ENCODE peak calls at places on chromosomes 4 and X, in six cellular contexts. N is IMR-90, G is HepG2, V is HCT116, E is astrocyte, C is neural progenitor cell. U is an unnamed sample.

GRCh38 chr4:1463927-1464540 is 57.8 kb upstream of the NKX1-1 start:
- DNase-seq in N (no peak), C (no peak), E (no peak), V (no peak), G (no peak), U (no peak)

GRCh38 chr4:13989496-13989895 is 362.0 kb upstream of the BOD1L1 start:
- DNase-seq in G (no peak), N (no peak), C (no peak), V (no peak), E (peak; percentile 45), U (peak; percentile 26)

GRCh38 chr4:23934915-23935314 is 45.1 kb upstream of the PPARGC1A start:
- DNase-seq in N (peak; percentile 87), V (no peak), C (no peak), E (peak; percentile 91), G (no peak), U (no peak)

GRCh38 chrX:76148011-76148665 is 24.7 kb upstream of the PBDC1 start:
- DNase-seq in V (no peak), N (peak; percentile 25), C (no peak), G (peak; percentile 1), E (peak; percentile 39), U (no peak)

GRCh38 chr4:139014391-139015268 is 951 bp upstream of the NOCT start:
- DNase-seq in G (peak; percentile 64), N (peak; percentile 94), C (no peak), E (peak; percentile 97), V (peak; percentile 85), U (peak; percentile 90)

GRCh38 chrX:36357855-36358254 is 438.3 kb downstream of the CFAP47 start:
- DNase-seq in G (no peak), N (no peak), V (no peak), E (no peak), C (no peak), U (no peak)

GRCh38 chr4:69617083-69617694 is 22.3 kb downstream of the UGT2A2 start:
- DNase-seq in G (peak; percentile 40), C (peak; percentile 65), V (peak; percentile 47), E (peak; percentile 38), N (peak; percentile 12), U (peak; percentile 0)

GRCh38 chr4:110898290-110898689 is 275.4 kb upstream of the PITX2 start:
- DNase-seq in V (no peak), G (no peak), N (no peak), C (no peak), E (no peak), U (no peak)

GRCh38 chr4:39335566-39335965 is 30.6 kb downstream of the RFC1 start:
- DNase-seq in E (no peak), N (no peak), C (no peak), V (no peak), G (no peak), U (no peak)

GRCh38 chrX:35251229-35251628 is 308.6 kb downstream of the FAM47B start:
- DNase-seq in N (no peak), C (no peak), G (no peak), V (no peak), E (no peak), U (no peak)

GRCh38 chrX:7068939-7069367 is 78.6 kb upstream of the STS start:
- DNase-seq in V (no peak), C (peak; percentile 18), G (no peak), E (no peak), N (no peak), U (no peak)

GRCh38 chrX:30060718-30061117 is 154.6 kb upstream of the MAGEB2 start:
- DNase-seq in G (no peak), N (peak; percentile 21), C (peak; percentile 37), V (peak; percentile 6), E (no peak), U (no peak)

GRCh38 chrX:136907626-136908025 is 27.1 kb upstream of the RBMX start:
- DNase-seq in G (no peak), C (no peak), N (no peak), V (no peak), E (no peak), U (no peak)

GRCh38 chrX:83759872-83760271 is 101.1 kb upstream of the CYLC1 start:
- DNase-seq in V (no peak), E (no peak), G (peak; percentile 6), N (peak; percentile 9), C (peak; percentile 57), U (no peak)

GRCh38 chr4:114615435-114615834 is 16.8 kb downstream of the UGT8 start:
- DNase-seq in N (no peak), E (no peak), G (peak; percentile 6), V (no peak), C (no peak), U (no peak)

GRCh38 chrX:127459784-127460183 is 592.4 kb downstream of the ACTRT1 start:
- DNase-seq in E (no peak), G (no peak), C (peak; percentile 10), V (no peak), N (no peak), U (no peak)

GRCh38 chr4:147768113-147768512 is 36.2 kb downstream of the ARHGAP10 start:
- DNase-seq in E (peak; percentile 92), G (no peak), V (no peak), C (no peak), N (peak; percentile 87), U (no peak)

DNA sequence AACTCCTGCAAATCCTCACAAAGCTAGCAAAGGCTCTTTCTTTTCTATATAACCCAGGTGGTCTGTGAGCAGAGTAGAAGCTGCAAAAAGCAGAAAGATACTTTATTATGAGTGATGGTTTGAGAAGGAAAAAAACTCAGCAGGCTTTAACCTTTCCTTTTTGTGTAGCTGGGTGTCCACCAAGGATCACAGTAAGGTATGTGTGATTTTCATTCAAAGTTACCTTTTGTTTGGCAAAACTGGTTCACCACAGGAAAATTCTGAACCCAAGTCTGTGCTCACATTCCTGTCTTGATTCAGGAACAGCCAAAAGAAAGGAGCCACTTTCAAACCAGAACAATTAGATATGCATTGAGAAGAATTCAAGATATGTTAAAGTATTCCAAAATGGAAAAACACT is 35.7 kb downstream of the FRAS1 start:
- DNase-seq in E (no peak), G (no peak), C (peak; percentile 56), V (no peak), N (no peak), U (no peak)
- H3K9ac ChIP-seq in E (no peak overlapping the region), G (no peak overlapping the region), C (no peak overlapping the region), V (no peak overlapping the region), N (no peak overlapping the region), U (no peak overlapping the region)

GRCh38 chr4:26907731-26908599 is 47.3 kb downstream of the STIM2 start:
- DNase-seq in N (no peak), G (no peak), C (no peak), V (no peak), E (no peak), U (no peak)
- H4K20me1 ChIP-seq in N (no peaks in the 10 kb centered on the region), G (no peaks in the 10 kb centered on the region), C (peaks cover 4% of the 10 kb centered on the region), V (no peaks in the 10 kb centered on the region), E (peaks cover 24% of the 10 kb centered on the region), U (no peaks in the 10 kb centered on the region)

GRCh38 chr4:165079476-165079875 is 25.8 kb downstream of the TRIM75 start:
- DNase-seq in E (peak; percentile 28), C (no peak), V (no peak), N (peak; percentile 44), G (no peak), U (no peak)
- H3K27ac ChIP-seq in E (no peak overlapping the region), C (no peak overlapping the region), V (no peak overlapping the region), N (no peak overlapping the region), G (no peak overlapping the region), U (no peak overlapping the region)

GRCh38 chrX:96685205-96686099 is 810 bp downstream of the DIAPH2 start:
- DNase-seq in V (no peak), C (peak; percentile 30), N (peak; percentile 55), G (peak; percentile 7), E (peak; percentile 41), U (no peak)
- H3K9ac ChIP-seq in V (peak overlapping the region; percentile 68), C (no peak overlapping the region), N (peak overlapping the region; percentile 88), G (peak overlapping the region; percentile 63), E (peak overlapping the region; percentile 92), U (peak overlapping the region; percentile 79)

DNA sequence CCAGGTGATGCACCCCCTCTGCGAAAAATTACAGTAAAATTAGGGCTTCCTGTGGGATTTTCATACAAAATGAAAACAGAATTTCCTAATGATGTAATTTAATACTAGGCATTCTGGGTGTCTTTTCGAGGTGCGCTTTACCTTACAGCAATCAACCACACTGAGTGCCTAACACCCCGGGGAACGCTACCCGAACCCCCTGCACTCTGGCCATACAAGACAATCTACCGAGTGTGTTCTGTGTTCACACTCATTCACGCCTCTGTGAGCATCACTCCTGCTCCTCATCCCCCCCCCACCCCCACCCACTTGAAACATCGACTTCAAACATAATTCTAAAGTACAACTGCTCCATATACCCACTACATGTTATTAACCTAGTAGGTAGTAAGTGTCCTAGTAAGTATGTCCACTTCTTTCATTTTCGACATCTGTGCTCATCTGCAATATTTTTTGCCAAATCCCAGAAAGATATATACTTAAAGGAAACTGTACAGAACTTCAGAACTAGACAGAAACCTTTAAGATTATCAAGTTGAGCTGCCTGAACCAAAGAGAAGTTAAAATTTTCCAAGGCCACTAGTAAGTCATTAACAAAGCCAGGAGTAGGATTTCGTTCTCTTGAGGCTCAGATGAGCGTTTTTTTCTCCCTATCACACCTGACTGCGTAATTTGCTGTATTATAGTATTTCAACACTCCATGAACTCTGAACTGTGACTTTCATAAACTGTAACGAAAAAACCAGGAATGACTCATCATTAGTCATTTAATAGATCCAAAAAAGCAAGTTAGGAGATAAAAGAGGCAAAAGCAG is 79.9 kb downstream of the FAT1 start:
- DNase-seq in V (no peak), G (peak; percentile 94), N (peak; percentile 89), C (no peak), E (peak; percentile 68), U (no peak)
- H4K20me1 ChIP-seq in V (peaks cover 74% of the 10 kb centered on the region), G (no peaks in the 10 kb centered on the region), N (peaks cover 72% of the 10 kb centered on the region), C (peaks cover 23% of the 10 kb centered on the region), E (peaks cover 67% of the 10 kb centered on the region), U (peaks cover 21% of the 10 kb centered on the region)

DNA sequence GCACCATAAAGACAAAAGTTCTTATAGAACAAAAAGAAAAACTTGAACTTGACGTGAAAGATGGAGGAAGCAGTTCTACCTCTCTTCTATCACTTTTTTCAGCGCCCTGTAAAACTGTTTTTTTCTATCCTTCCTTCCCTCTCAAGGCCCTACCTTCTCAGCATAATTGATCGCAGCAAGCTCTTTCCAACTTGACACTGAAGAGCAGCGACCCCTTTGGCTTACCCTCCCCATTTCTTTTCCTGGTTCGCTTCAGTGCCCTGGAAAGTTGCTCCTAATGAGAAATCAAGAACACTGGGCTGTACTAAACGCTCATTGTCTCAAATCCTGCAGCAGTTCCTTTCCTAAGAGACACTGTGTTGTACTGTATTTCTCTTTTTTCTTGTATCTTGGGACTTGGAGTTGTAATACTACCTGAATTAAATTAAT is 150.6 kb upstream of the SLC4A4 start:
- DNase-seq in V (no peak), C (peak; percentile 19), E (no peak), G (no peak), N (no peak), U (no peak)
- H3K27ac ChIP-seq in V (no peak overlapping the region), C (no peak overlapping the region), E (peak overlapping the region; percentile 73), G (no peak overlapping the region), N (peak overlapping the region; percentile 98), U (no peak overlapping the region)

DNA sequence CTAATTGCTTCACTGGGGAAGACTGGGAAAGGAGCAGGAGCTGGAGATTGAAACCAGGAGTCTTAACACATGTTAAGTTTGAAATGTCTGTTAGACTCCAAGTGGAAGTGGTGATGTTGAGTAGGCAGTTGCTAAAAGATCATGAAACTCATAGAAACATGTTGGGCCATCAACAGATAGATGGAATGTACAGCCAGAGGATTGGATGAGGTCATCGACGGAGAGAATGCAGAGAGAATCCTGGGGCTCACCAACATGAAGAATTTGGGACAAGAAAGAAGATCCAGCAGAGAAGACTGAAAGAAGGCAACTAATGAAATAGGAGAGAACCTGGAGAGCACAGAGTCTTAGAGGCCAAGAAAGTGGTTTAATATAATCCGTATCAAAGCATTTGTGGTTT is 19.4 kb upstream of the TSPAN5 start:
- DNase-seq in G (no peak), E (no peak), C (no peak), N (peak; percentile 32), V (no peak), U (no peak)
- H3K9ac ChIP-seq in G (no peak overlapping the region), E (no peak overlapping the region), C (no peak overlapping the region), N (no peak overlapping the region), V (no peak overlapping the region), U (no peak overlapping the region)